ENCODE peak calls at places on chromosomes 16 and 17, in four cellular contexts. X is K562, O is WTC11, R is HepG2. Z is an unnamed sample.

GRCh38 chr17:75046583-75047289 is at the start of the genes ATP5PD and KCTD2:
- DNase-seq in X (peak), O (peak), R (peak), Z (peak)

GRCh38 chr17:2755941-2756724 is 6.7 kb upstream of the CCDC92B start:
- DNase-seq in X (peak), O (peak), R (no peak), Z (no peak)

GRCh38 chr17:51152766-51153209 is 571 bp upstream of the NME1 start:
- DNase-seq in X (no peak), O (no peak), R (peak), Z (no peak)

GRCh38 chr16:88886915-88887521 is 20.6 kb upstream of the PABPN1L start:
- DNase-seq in X (no peak), O (no peak), R (no peak), Z (no peak)

GRCh38 chr17:81239714-81240555 is 817 bp downstream of the NDUFAF8 start:
- DNase-seq in X (no peak), O (no peak), R (no peak), Z (no peak)

GRCh38 chr16:66933776-66934137 is 445 bp downstream of the CIAO2B start:
- DNase-seq in X (no peak), O (no peak), R (no peak), Z (no peak)

GRCh38 chr17:1229891-1230571 is 40.2 kb upstream of the BHLHA9 start:
- DNase-seq in X (no peak), O (no peak), R (no peak), Z (no peak)

GRCh38 chr17:69857412-69857835 is 217.6 kb upstream of the KCNJ16 start:
- DNase-seq in X (peak), O (no peak), R (no peak), Z (no peak)

GRCh38 chr17:59561042-59561441 is 4.4 kb upstream of the DHX40 start:
- DNase-seq in X (peak), O (no peak), R (peak), Z (no peak)

GRCh38 chr16:71927383-71927782 is 32.1 kb downstream of the IST1 start:
- DNase-seq in X (peak), O (no peak), R (no peak), Z (no peak)

GRCh38 chr17:28957992-28958355 is 6.7 kb upstream of the PHF12 start:
- DNase-seq in X (no peak), O (peak), R (no peak), Z (no peak)

GRCh38 chr17:65057520-65058075 is 1.1 kb upstream of the GNA13 start:
- DNase-seq in X (no peak), O (no peak), R (no peak), Z (no peak)

GRCh38 chr17:33436321-33436720 is 143.2 kb upstream of the ASIC2 start:
- DNase-seq in X (peak), O (no peak), R (no peak), Z (no peak)

GRCh38 chr16:14650629-14651028 is 17.9 kb downstream of the BFAR start:
- DNase-seq in X (no peak), O (no peak), R (no peak), Z (no peak)

GRCh38 chr16:75695708-75696107 is 5.6 kb downstream of the DUXB start:
- DNase-seq in X (peak), O (no peak), R (peak), Z (no peak)

GRCh38 chr17:37134050-37134449 is 185.3 kb downstream of the AATF start:
- DNase-seq in X (peak), O (no peak), R (no peak), Z (no peak)

GRCh38 chr17:29347831-29348281 is 42.3 kb upstream of the TAOK1 start:
- DNase-seq in X (peak), O (no peak), R (no peak), Z (no peak)

GRCh38 chr16:53893731-53894435 is 189.9 kb downstream of the FTO start:
- DNase-seq in X (no peak), O (no peak), R (no peak), Z (no peak)

GRCh38 chr16:77574867-77575619 is 140.2 kb upstream of the ADAMTS18 start:
- DNase-seq in X (no peak), O (no peak), R (no peak), Z (no peak)

GRCh38 chr16:1027416-1027815 is 45.1 kb upstream of the SSTR5 start:
- DNase-seq in X (no peak), O (no peak), R (no peak), Z (no peak)

GRCh38 chr17:75898065-75898464 is 1.3 kb upstream of the TRIM65 start:
- DNase-seq in X (no peak), O (no peak), R (no peak), Z (no peak)

GRCh38 chr16:13453325-13453724 is 466.6 kb upstream of the ERCC4 start:
- DNase-seq in X (no peak), O (no peak), R (no peak), Z (no peak)

GRCh38 chr17:17313350-17313991 is 10.3 kb downstream of the NT5M start:
- DNase-seq in X (peak), O (peak), R (peak), Z (no peak)

GRCh38 chr17:64540118-64540776 is 33.5 kb downstream of the CEP95 start:
- DNase-seq in X (no peak), O (no peak), R (peak), Z (no peak)

GRCh38 chr17:45229681-45230409 is 8.2 kb downstream of the FMNL1 start:
- DNase-seq in X (no peak), O (no peak), R (no peak), Z (no peak)

GRCh38 chr16:1183235-1183907 is 30.5 kb downstream of the CACNA1H start:
- DNase-seq in X (no peak), O (peak), R (no peak), Z (no peak)

GRCh38 chr16:49592507-49593422 is 219.2 kb downstream of the C16orf78 start:
- DNase-seq in X (peak), O (peak), R (peak), Z (no peak)

GRCh38 chr16:57470683-57471082 is 8.2 kb downstream of the POLR2C start:
- DNase-seq in X (no peak), O (no peak), R (no peak), Z (no peak)

GRCh38 chr16:31529398-31530312 is 2.0 kb downstream of the AHSP start:
- DNase-seq in X (peak), O (peak), R (no peak), Z (no peak)

GRCh38 chr16:67399218-67399733 is 6.0 kb upstream of the TPPP3 start:
- DNase-seq in X (peak), O (peak), R (no peak), Z (no peak)

GRCh38 chr17:76643553-76644148 is at the start of gene ST6GALNAC1:
- DNase-seq in X (peak), O (no peak), R (no peak), Z (no peak)

GRCh38 chr17:21360048-21360447 is 16.1 kb upstream of the KCNJ12 start:
- DNase-seq in X (no peak), O (peak), R (no peak), Z (no peak)

GRCh38 chr17:31511176-31511540 is 119.7 kb downstream of the RAB11FIP4 start:
- DNase-seq in X (no peak), O (no peak), R (no peak), Z (no peak)

GRCh38 chr17:18038149-18038850 is 668 bp downstream of the ATPAF2 start:
- DNase-seq in X (peak), O (no peak), R (no peak), Z (no peak)

GRCh38 chr17:8785547-8786412 is 13.4 kb downstream of the MFSD6L start:
- DNase-seq in X (peak), O (peak), R (peak), Z (no peak)

GRCh38 chr17:27754549-27754948 is 45.8 kb downstream of the NOS2 start:
- DNase-seq in X (no peak), O (no peak), R (no peak), Z (no peak)
- TF ChIP-seq ETV6 in X (no peak), O (no peak), R (no peak), Z (no peak)

DNA sequence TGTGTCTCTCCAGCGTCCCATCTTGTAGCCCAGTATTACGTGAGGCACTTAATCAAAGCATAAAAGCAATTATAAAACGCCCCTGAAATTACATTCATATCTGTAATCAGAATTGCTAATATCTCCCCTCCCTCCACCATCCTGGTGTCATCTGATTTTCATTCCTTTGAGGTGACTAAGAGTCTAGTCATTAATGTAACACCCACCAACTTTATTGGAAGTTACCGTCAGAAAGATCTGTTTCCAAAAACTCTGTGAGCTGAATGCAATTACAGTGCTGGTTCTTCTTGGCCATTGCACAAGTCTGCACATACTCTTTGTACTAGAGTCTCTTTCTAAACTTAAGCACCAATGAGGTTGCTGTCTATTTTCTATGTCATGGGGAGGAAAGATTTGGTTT is 12.5 kb upstream of the MAF start:
- DNase-seq in X (no peak), O (no peak), R (no peak), Z (no peak)
- TF ChIP-seq ETV6 in X (no peak), O (no peak), R (no peak), Z (no peak)

DNA sequence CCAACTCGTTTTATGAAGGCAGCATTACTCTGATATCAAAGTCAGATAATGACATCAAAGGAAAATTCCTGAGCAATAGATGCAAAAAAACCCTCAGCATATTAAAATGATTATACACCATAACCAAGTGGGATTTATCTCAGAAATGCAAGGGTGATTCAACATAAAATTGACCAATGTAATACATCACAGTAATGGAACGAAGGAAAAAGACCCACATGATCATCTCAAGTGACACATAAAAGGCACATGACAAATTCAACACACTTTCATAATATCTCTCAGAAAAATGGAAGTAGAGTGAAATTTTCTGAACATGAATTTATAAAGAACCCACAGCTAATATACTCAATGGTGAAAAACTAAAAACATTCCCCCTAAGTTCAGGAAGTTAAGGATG is 118.8 kb downstream of the ITFG1 start:
- DNase-seq in X (no peak), O (no peak), R (no peak), Z (no peak)
- TF ChIP-seq ETV6 in X (no peak), O (no peak), R (no peak), Z (no peak)

DNA sequence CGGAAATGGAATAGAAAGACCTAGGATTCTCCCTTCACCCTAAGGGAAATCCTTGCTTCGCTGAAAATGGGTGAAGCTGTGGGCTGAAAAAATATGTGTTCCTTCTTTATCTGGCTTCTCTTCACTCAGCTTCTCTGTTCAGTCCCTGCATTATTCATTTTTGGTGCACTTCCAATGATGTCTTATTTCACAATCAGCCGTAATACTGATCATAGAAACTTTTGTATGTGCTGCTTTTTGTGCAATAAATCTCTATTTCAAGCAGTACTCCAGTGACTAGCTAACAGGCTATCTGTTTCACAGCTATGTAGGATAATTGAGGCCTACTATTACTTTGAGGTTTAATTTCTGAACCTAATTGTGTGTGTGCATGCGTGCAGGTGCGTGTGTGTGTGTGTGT is 144.6 kb downstream of the FOXL1 start:
- DNase-seq in X (no peak), O (no peak), R (no peak), Z (no peak)
- TF ChIP-seq ETV6 in X (no peak), O (no peak), R (no peak), Z (no peak)

GRCh38 chr16:25950586-25951201 is 258.9 kb downstream of the HS3ST4 start:
- DNase-seq in X (no peak), O (peak), R (no peak), Z (no peak)
- TF ChIP-seq ETV6 in X (no peak), O (peak), R (no peak), Z (no peak)

GRCh38 chr16:51624083-51624775 is 473.2 kb upstream of the SALL1 start:
- DNase-seq in X (no peak), O (no peak), R (no peak), Z (no peak)

DNA sequence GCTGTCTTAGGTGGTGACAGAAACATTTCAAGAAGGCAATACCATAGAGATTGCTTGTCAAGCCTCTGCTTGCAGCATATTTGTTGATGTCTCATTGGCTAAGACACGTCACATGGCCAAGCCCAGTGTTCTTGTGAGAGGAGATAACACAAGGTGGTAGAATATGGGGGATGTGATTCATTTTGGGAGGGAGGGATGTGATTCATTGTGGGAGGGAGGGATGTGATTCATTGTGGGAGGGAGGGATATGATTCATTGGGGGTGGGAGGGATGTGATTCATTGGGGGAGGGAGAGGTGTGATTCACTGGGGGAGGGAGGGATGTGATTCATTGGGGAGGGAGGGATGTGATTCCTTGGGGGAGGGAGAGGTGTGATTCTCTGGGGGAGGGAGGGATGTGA is 470.5 kb upstream of the SALL1 start:
- DNase-seq in X (no peak), O (no peak), R (no peak), Z (no peak)
- TF ChIP-seq ETV6 in X (no peak), O (no peak), R (no peak), Z (no peak)

DNA sequence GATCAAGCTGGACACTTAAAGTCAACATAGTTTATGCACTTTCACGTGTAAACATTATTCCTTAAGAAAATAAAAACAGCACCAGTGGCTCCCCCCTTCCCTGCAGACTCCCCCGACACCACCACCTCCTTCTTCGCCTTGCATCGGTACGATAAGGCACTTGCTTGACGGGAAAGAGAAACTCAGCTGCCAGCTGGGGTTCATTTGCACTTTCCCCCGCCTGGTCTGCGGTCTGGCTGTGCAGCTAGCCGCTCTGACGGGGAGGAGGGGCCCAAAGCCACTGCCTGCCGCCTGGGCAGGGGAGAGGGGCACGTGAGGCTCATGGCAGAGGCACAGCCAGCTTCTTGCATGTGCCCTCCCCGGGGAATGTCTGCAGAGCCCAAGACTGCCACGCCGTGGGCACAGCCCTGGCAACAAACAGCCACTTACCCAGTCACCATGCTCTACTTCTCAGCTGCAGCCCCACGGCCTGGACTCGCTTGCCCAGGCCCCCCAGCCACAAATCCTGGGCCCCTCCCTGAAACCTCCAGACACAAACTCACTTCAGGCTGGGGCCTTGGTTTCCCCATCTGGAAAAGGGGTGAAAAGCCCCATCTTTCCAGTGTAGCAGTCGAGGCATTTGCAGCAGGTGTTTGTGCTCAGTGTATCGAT is 16.5 kb upstream of the PRM1 start:
- DNase-seq in X (peak), O (peak), R (peak), Z (peak)
- TF ChIP-seq ETV6 in X (no peak), O (peak), R (peak), Z (no peak)

DNA sequence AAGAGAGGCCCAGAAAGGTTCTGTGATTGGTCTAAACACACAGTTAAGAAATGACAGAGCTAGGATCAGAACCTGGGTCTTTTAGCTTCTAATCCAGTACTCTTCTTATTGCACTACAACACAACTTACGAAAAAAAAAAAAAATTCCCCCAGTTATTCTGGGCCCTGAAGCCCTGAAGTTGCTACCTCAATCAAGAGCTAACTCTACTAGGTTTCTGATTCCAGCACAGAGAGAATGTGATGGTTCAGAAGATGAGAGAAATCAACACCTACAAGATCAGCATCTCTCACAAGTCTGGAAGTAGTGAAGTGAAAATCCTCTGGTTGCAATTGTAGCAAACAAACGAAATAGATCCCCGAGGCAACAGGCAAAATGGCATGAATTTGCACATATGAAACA is 37.3 kb downstream of the GRB7 start:
- DNase-seq in X (no peak), O (no peak), R (no peak), Z (peak)
- TF ChIP-seq ETV6 in X (no peak), O (no peak), R (no peak), Z (no peak)